ENCODE peak calls at places on chromosomes 11 and 22, in seven cellular contexts. One of them, this sample, is unnamed.

GRCh38 chr11:34166806-34167740 is 61.6 kb downstream of the NAT10 start:
- DNase-seq in SK-N-SH: no peak
- DNase-seq in H1: no peak
- DNase-seq in HCT116: no peak
- DNase-seq in GM12878: no peak
- DNase-seq in K562: no peak
- DNase-seq in HepG2: no peak
- DNase-seq in this sample: no peak

GRCh38 chr11:81644239-81644840 is 1089.3 kb downstream of the FAM181B start:
- DNase-seq in SK-N-SH: peak; percentile 33
- DNase-seq in H1: no peak
- DNase-seq in HCT116: peak; percentile 4
- DNase-seq in GM12878: no peak
- DNase-seq in K562: peak; percentile 23
- DNase-seq in HepG2: peak; percentile 60
- DNase-seq in this sample: peak; percentile 16

GRCh38 chr11:35886759-35887158 is 57.1 kb upstream of the LDLRAD3 start:
- DNase-seq in SK-N-SH: no peak
- DNase-seq in H1: no peak
- DNase-seq in HCT116: no peak
- DNase-seq in GM12878: no peak
- DNase-seq in K562: no peak
- DNase-seq in HepG2: no peak
- DNase-seq in this sample: no peak

GRCh38 chr11:44625759-44626523 is 60.5 kb downstream of the CD82 start:
- DNase-seq in SK-N-SH: no peak
- DNase-seq in H1: no peak
- DNase-seq in HCT116: no peak
- DNase-seq in GM12878: no peak
- DNase-seq in K562: no peak
- DNase-seq in HepG2: no peak
- DNase-seq in this sample: peak; percentile 36

GRCh38 chr11:17013548-17014320 is 480 bp downstream of the PLEKHA7 start:
- DNase-seq in SK-N-SH: peak; percentile 64
- DNase-seq in H1: peak; percentile 80
- DNase-seq in HCT116: no peak
- DNase-seq in GM12878: no peak
- DNase-seq in K562: no peak
- DNase-seq in HepG2: peak; percentile 19
- DNase-seq in this sample: peak; percentile 35

GRCh38 chr11:67629386-67630229 is at the start of gene NUDT8:
- DNase-seq in SK-N-SH: peak; percentile 87
- DNase-seq in H1: peak; percentile 97
- DNase-seq in HCT116: peak; percentile 63
- DNase-seq in GM12878: peak; percentile 51
- DNase-seq in K562: peak; percentile 95
- DNase-seq in HepG2: peak; percentile 65
- DNase-seq in this sample: peak; percentile 94

GRCh38 chr11:57639321-57640067 is 10.2 kb downstream of the YPEL4 start:
- DNase-seq in SK-N-SH: peak; percentile 66
- DNase-seq in H1: peak; percentile 97
- DNase-seq in HCT116: no peak
- DNase-seq in GM12878: no peak
- DNase-seq in K562: no peak
- DNase-seq in HepG2: peak; percentile 58
- DNase-seq in this sample: no peak

GRCh38 chr11:47854667-47855066 is 6.5 kb upstream of the NUP160 start:
- DNase-seq in SK-N-SH: no peak
- DNase-seq in H1: no peak
- DNase-seq in HCT116: no peak
- DNase-seq in GM12878: no peak
- DNase-seq in K562: no peak
- DNase-seq in HepG2: no peak
- DNase-seq in this sample: no peak

GRCh38 chr11:65502274-65502851 is 3.5 kb downstream of the MALAT1 start:
- DNase-seq in SK-N-SH: no peak
- DNase-seq in H1: no peak
- DNase-seq in HCT116: no peak
- DNase-seq in GM12878: no peak
- DNase-seq in K562: peak; percentile 60
- DNase-seq in HepG2: no peak
- DNase-seq in this sample: peak; percentile 74

GRCh38 chr11:73229321-73230275 is 11.5 kb downstream of the P2RY2 start:
- DNase-seq in SK-N-SH: peak; percentile 19
- DNase-seq in H1: no peak
- DNase-seq in HCT116: no peak
- DNase-seq in GM12878: no peak
- DNase-seq in K562: no peak
- DNase-seq in HepG2: no peak
- DNase-seq in this sample: no peak

GRCh38 chr11:72789493-72790131 is 4.2 kb downstream of the STARD10 start:
- DNase-seq in SK-N-SH: peak; percentile 40
- DNase-seq in H1: no peak
- DNase-seq in HCT116: no peak
- DNase-seq in GM12878: no peak
- DNase-seq in K562: no peak
- DNase-seq in HepG2: no peak
- DNase-seq in this sample: no peak

GRCh38 chr11:62880803-62881578 is at the start of gene SLC3A2:
- DNase-seq in SK-N-SH: peak; percentile 89
- DNase-seq in H1: peak; percentile 88
- DNase-seq in HCT116: peak; percentile 68
- DNase-seq in GM12878: peak; percentile 47
- DNase-seq in K562: peak; percentile 95
- DNase-seq in HepG2: peak; percentile 74
- DNase-seq in this sample: peak; percentile 84

GRCh38 chr11:62881579-62882427 is 1.1 kb downstream of the SLC3A2 start:
- DNase-seq in SK-N-SH: no peak
- DNase-seq in H1: no peak
- DNase-seq in HCT116: peak; percentile 90
- DNase-seq in GM12878: peak; percentile 45
- DNase-seq in K562: peak; percentile 98
- DNase-seq in HepG2: peak; percentile 88
- DNase-seq in this sample: peak; percentile 99

GRCh38 chr11:62879150-62879549 is 1.5 kb upstream of the SLC3A2 start:
- DNase-seq in SK-N-SH: no peak
- DNase-seq in H1: no peak
- DNase-seq in HCT116: no peak
- DNase-seq in GM12878: no peak
- DNase-seq in K562: no peak
- DNase-seq in HepG2: no peak
- DNase-seq in this sample: no peak

GRCh38 chr11:62879554-62879953 is 1.1 kb upstream of the SLC3A2 start:
- DNase-seq in SK-N-SH: no peak
- DNase-seq in H1: no peak
- DNase-seq in HCT116: no peak
- DNase-seq in GM12878: no peak
- DNase-seq in K562: no peak
- DNase-seq in HepG2: no peak
- DNase-seq in this sample: no peak

DNA sequence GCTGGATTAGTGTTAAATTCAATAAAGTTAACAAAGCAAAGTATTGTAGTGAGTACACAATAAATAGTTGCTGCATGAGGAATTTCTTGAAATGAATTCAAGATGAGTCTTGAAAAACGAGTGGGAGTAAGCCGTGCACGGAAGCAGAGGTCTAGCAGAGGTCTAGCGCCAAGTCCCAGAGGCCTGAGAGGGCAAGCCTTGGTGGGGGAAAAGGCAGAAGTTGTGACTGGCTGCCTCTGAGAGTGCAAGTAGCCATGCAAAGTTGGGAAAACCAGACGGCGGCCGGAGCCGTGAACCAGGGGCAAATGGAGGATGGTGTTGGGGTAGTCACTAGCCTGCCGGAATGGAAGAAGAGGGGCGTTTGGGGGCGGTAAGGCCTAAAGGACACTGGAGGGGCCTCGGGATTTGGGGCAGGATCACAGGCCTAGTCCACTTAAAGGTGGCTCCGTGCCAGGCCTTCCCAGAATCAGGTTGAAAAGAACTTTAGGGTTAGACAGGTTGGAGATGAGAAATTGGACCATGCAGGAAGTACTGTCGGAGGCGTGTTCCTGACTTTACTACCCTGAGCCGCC is 379 bp upstream of the SLC3A2 start:
- DNase-seq in SK-N-SH: no peak
- DNase-seq in H1: no peak
- DNase-seq in HCT116: no peak
- DNase-seq in GM12878: no peak
- DNase-seq in K562: peak; percentile 72
- DNase-seq in HepG2: no peak
- DNase-seq in this sample: no peak
- TF ChIP-seq JUND in SK-N-SH: no peak
- TF ChIP-seq JUND in H1: no peak
- TF ChIP-seq JUND in HCT116: no peak
- TF ChIP-seq JUND in GM12878: no peak
- TF ChIP-seq JUND in K562: no peak
- TF ChIP-seq JUND in HepG2: no peak
- TF ChIP-seq JUND in this sample: no peak

GRCh38 chr22:48885919-48886305 is 941.8 kb downstream of the BRD1 start:
- DNase-seq in SK-N-SH: no peak
- DNase-seq in H1: no peak
- DNase-seq in HCT116: no peak
- DNase-seq in GM12878: no peak
- DNase-seq in K562: no peak
- DNase-seq in HepG2: no peak
- DNase-seq in this sample: no peak
- TF ChIP-seq JUND in SK-N-SH: no peak
- TF ChIP-seq JUND in H1: no peak
- TF ChIP-seq JUND in HCT116: no peak
- TF ChIP-seq JUND in GM12878: no peak
- TF ChIP-seq JUND in K562: no peak
- TF ChIP-seq JUND in HepG2: no peak
- TF ChIP-seq JUND in this sample: no peak

GRCh38 chr11:110169738-110170137 is 76.5 kb downstream of the ZC3H12C start:
- DNase-seq in SK-N-SH: no peak
- DNase-seq in H1: no peak
- DNase-seq in HCT116: no peak
- DNase-seq in GM12878: no peak
- DNase-seq in K562: no peak
- DNase-seq in HepG2: no peak
- DNase-seq in this sample: no peak
- TF ChIP-seq JUND in SK-N-SH: no peak
- TF ChIP-seq JUND in H1: no peak
- TF ChIP-seq JUND in HCT116: no peak
- TF ChIP-seq JUND in GM12878: no peak
- TF ChIP-seq JUND in K562: no peak
- TF ChIP-seq JUND in HepG2: no peak
- TF ChIP-seq JUND in this sample: no peak

GRCh38 chr22:27100789-27101188 is 443.4 kb downstream of the MIAT start:
- DNase-seq in SK-N-SH: peak; percentile 76
- DNase-seq in H1: peak; percentile 61
- DNase-seq in HCT116: no peak
- DNase-seq in GM12878: no peak
- DNase-seq in K562: no peak
- DNase-seq in HepG2: no peak
- DNase-seq in this sample: no peak
- TF ChIP-seq JUND in SK-N-SH: no peak
- TF ChIP-seq JUND in H1: no peak
- TF ChIP-seq JUND in HCT116: no peak
- TF ChIP-seq JUND in GM12878: no peak
- TF ChIP-seq JUND in K562: no peak
- TF ChIP-seq JUND in HepG2: no peak
- TF ChIP-seq JUND in this sample: no peak

GRCh38 chr11:70557742-70558485 is 159.6 kb downstream of the CTTN start:
- DNase-seq in SK-N-SH: no peak
- DNase-seq in H1: no peak
- DNase-seq in HCT116: no peak
- DNase-seq in GM12878: no peak
- DNase-seq in K562: no peak
- DNase-seq in HepG2: no peak
- DNase-seq in this sample: no peak

GRCh38 chr11:70555092-70555491 is 156.8 kb downstream of the CTTN start:
- DNase-seq in SK-N-SH: no peak
- DNase-seq in H1: no peak
- DNase-seq in HCT116: no peak
- DNase-seq in GM12878: no peak
- DNase-seq in K562: no peak
- DNase-seq in HepG2: no peak
- DNase-seq in this sample: no peak

GRCh38 chr11:70558651-70559050 is 160.3 kb downstream of the CTTN start:
- DNase-seq in SK-N-SH: no peak
- DNase-seq in H1: no peak
- DNase-seq in HCT116: no peak
- DNase-seq in GM12878: no peak
- DNase-seq in K562: no peak
- DNase-seq in HepG2: no peak
- DNase-seq in this sample: no peak

GRCh38 chr11:70559516-70559915 is 161.2 kb downstream of the CTTN start:
- DNase-seq in SK-N-SH: no peak
- DNase-seq in H1: no peak
- DNase-seq in HCT116: no peak
- DNase-seq in GM12878: no peak
- DNase-seq in K562: no peak
- DNase-seq in HepG2: no peak
- DNase-seq in this sample: no peak

GRCh38 chr11:70556884-70557741 is 158.8 kb downstream of the CTTN start:
- DNase-seq in SK-N-SH: no peak
- DNase-seq in H1: no peak
- DNase-seq in HCT116: peak; percentile 89
- DNase-seq in GM12878: no peak
- DNase-seq in K562: no peak
- DNase-seq in HepG2: no peak
- DNase-seq in this sample: no peak
- TF ChIP-seq JUND in SK-N-SH: no peak
- TF ChIP-seq JUND in H1: no peak
- TF ChIP-seq JUND in HCT116: peak; percentile 98
- TF ChIP-seq JUND in GM12878: no peak
- TF ChIP-seq JUND in K562: no peak
- TF ChIP-seq JUND in HepG2: no peak
- TF ChIP-seq JUND in this sample: no peak